ENCODE peak calls at places on chromosomes 4 and X, in four cellular contexts. One of them, this sample, is unnamed.
A peak's percentile ranks its signal among the peaks of the same experiment; 100 is the strongest.

GRCh38 chrX:9566150-9566621 is 101.3 kb downstream of the TBL1X start:
- DNase-seq in brain microvascular endothelial cell: peak; percentile 85
- DNase-seq in GM13977: no peak
- DNase-seq in right lobe of liver: peak; percentile 85
- DNase-seq in this sample: peak; percentile 41

GRCh38 chr4:61605971-61606370 is 405.8 kb downstream of the ADGRL3 start:
- DNase-seq in right lobe of liver: no peak
- DNase-seq in GM13977: no peak
- DNase-seq in brain microvascular endothelial cell: no peak
- DNase-seq in this sample: no peak

GRCh38 chrX:104113237-104113965 is 1.1 kb downstream of the ZCCHC18 start:
- DNase-seq in brain microvascular endothelial cell: peak; percentile 42
- DNase-seq in right lobe of liver: peak; percentile 38
- DNase-seq in GM13977: peak; percentile 49
- DNase-seq in this sample: no peak

GRCh38 chr4:29372971-29373370 is 1347.2 kb upstream of the PCDH7 start:
- DNase-seq in right lobe of liver: no peak
- DNase-seq in GM13977: no peak
- DNase-seq in brain microvascular endothelial cell: no peak
- DNase-seq in this sample: no peak

GRCh38 chrX:10108288-10108687 is 48.5 kb upstream of the CLCN4 start:
- DNase-seq in GM13977: no peak
- DNase-seq in brain microvascular endothelial cell: no peak
- DNase-seq in right lobe of liver: no peak
- DNase-seq in this sample: no peak

GRCh38 chr4:156764145-156764544 is 207.5 kb downstream of the PDGFC start:
- DNase-seq in brain microvascular endothelial cell: no peak
- DNase-seq in right lobe of liver: no peak
- DNase-seq in GM13977: no peak
- DNase-seq in this sample: no peak

GRCh38 chr4:163330828-163331628 is 1.4 kb downstream of the NPY1R start:
- DNase-seq in GM13977: no peak
- DNase-seq in right lobe of liver: no peak
- DNase-seq in brain microvascular endothelial cell: no peak
- DNase-seq in this sample: no peak

GRCh38 chrX:65586491-65586890 is 51.9 kb upstream of the LAS1L start:
- DNase-seq in brain microvascular endothelial cell: no peak
- DNase-seq in right lobe of liver: no peak
- DNase-seq in GM13977: no peak
- DNase-seq in this sample: no peak

GRCh38 chrX:95346854-95347253 is 1337.8 kb upstream of the DIAPH2 start:
- DNase-seq in GM13977: peak; percentile 1
- DNase-seq in brain microvascular endothelial cell: no peak
- DNase-seq in right lobe of liver: no peak
- DNase-seq in this sample: no peak

GRCh38 chrX:151513472-151513871 is 50.0 kb upstream of the PASD1 start:
- DNase-seq in brain microvascular endothelial cell: no peak
- DNase-seq in GM13977: no peak
- DNase-seq in right lobe of liver: no peak
- DNase-seq in this sample: no peak

GRCh38 chr4:146335763-146336412 is 121.5 kb downstream of the REELD1 start:
- DNase-seq in GM13977: no peak
- DNase-seq in right lobe of liver: no peak
- DNase-seq in brain microvascular endothelial cell: no peak
- DNase-seq in this sample: no peak

GRCh38 chr4:5045099-5045498 is 6.2 kb upstream of the STK32B start:
- DNase-seq in brain microvascular endothelial cell: peak; percentile 20
- DNase-seq in GM13977: no peak
- DNase-seq in right lobe of liver: no peak
- DNase-seq in this sample: no peak

GRCh38 chr4:72896515-72896914 is 173.0 kb downstream of the COX18 start:
- DNase-seq in brain microvascular endothelial cell: peak; percentile 87
- DNase-seq in GM13977: no peak
- DNase-seq in right lobe of liver: no peak
- DNase-seq in this sample: peak; percentile 52

GRCh38 chr4:173528378-173529321 is 1.4 kb downstream of the HAND2 start:
- DNase-seq in GM13977: peak; percentile 25
- DNase-seq in right lobe of liver: no peak
- DNase-seq in brain microvascular endothelial cell: no peak
- DNase-seq in this sample: no peak

GRCh38 chr4:15737255-15737654 is 34.4 kb downstream of the BST1 start:
- DNase-seq in brain microvascular endothelial cell: no peak
- DNase-seq in right lobe of liver: no peak
- DNase-seq in GM13977: no peak
- DNase-seq in this sample: no peak

GRCh38 chr4:150849016-150849415 is 166.1 kb downstream of the LRBA start:
- DNase-seq in brain microvascular endothelial cell: no peak
- DNase-seq in GM13977: no peak
- DNase-seq in right lobe of liver: no peak
- DNase-seq in this sample: peak; percentile 26

GRCh38 chrX:139739138-139739537 is 31.2 kb upstream of the MCF2 start:
- DNase-seq in GM13977: no peak
- DNase-seq in right lobe of liver: no peak
- DNase-seq in brain microvascular endothelial cell: peak; percentile 29
- DNase-seq in this sample: peak; percentile 12

GRCh38 chr4:83691998-83692397 is 156.1 kb downstream of the GPAT3 start:
- DNase-seq in brain microvascular endothelial cell: no peak
- DNase-seq in GM13977: no peak
- DNase-seq in right lobe of liver: no peak
- DNase-seq in this sample: no peak

GRCh38 chr4:55169352-55169959 is 44.1 kb upstream of the KDR start:
- DNase-seq in GM13977: no peak
- DNase-seq in right lobe of liver: no peak
- DNase-seq in brain microvascular endothelial cell: peak; percentile 81
- DNase-seq in this sample: no peak

GRCh38 chr4:85084371-85085170 is 118.1 kb upstream of the WDFY3 start:
- DNase-seq in right lobe of liver: no peak
- DNase-seq in GM13977: peak; percentile 12
- DNase-seq in brain microvascular endothelial cell: peak; percentile 61
- DNase-seq in this sample: peak; percentile 29

GRCh38 chrX:148700021-148700420 is 199.6 kb downstream of the AFF2 start:
- DNase-seq in GM13977: no peak
- DNase-seq in brain microvascular endothelial cell: no peak
- DNase-seq in right lobe of liver: no peak
- DNase-seq in this sample: no peak

GRCh38 chr4:26861434-26862186 is 969 bp downstream of the STIM2 start:
- DNase-seq in right lobe of liver: peak; percentile 82
- DNase-seq in GM13977: peak; percentile 58
- DNase-seq in brain microvascular endothelial cell: peak; percentile 48
- DNase-seq in this sample: no peak

GRCh38 chr4:5870701-5871100 is 22.2 kb downstream of the CRMP1 start:
- DNase-seq in right lobe of liver: no peak
- DNase-seq in GM13977: no peak
- DNase-seq in brain microvascular endothelial cell: no peak
- DNase-seq in this sample: no peak

GRCh38 chr4:25948051-25948450 is 34.0 kb downstream of the SMIM20 start:
- DNase-seq in brain microvascular endothelial cell: no peak
- DNase-seq in right lobe of liver: no peak
- DNase-seq in GM13977: no peak
- DNase-seq in this sample: no peak

GRCh38 chrX:134810211-134810610 is 151.9 kb upstream of the PLAC1 start:
- DNase-seq in right lobe of liver: no peak
- DNase-seq in brain microvascular endothelial cell: no peak
- DNase-seq in GM13977: no peak
- DNase-seq in this sample: no peak

GRCh38 chr4:48960988-48961635 is 25.0 kb upstream of the CWH43 start:
- DNase-seq in brain microvascular endothelial cell: no peak
- DNase-seq in right lobe of liver: no peak
- DNase-seq in GM13977: no peak
- DNase-seq in this sample: no peak

GRCh38 chrX:97159916-97160800 is 276.4 kb downstream of the RPA4 start:
- DNase-seq in GM13977: no peak
- DNase-seq in brain microvascular endothelial cell: no peak
- DNase-seq in right lobe of liver: no peak
- DNase-seq in this sample: no peak

GRCh38 chr4:98615991-98616390 is 42.4 kb downstream of the TSPAN5 start:
- DNase-seq in brain microvascular endothelial cell: no peak
- DNase-seq in right lobe of liver: no peak
- DNase-seq in GM13977: no peak
- DNase-seq in this sample: no peak

GRCh38 chr4:98620087-98620784 is 38.2 kb downstream of the TSPAN5 start:
- DNase-seq in right lobe of liver: no peak
- DNase-seq in GM13977: no peak
- DNase-seq in brain microvascular endothelial cell: no peak
- DNase-seq in this sample: no peak

GRCh38 chr4:98617358-98618047 is 40.9 kb downstream of the TSPAN5 start:
- DNase-seq in brain microvascular endothelial cell: no peak
- DNase-seq in right lobe of liver: no peak
- DNase-seq in GM13977: no peak
- DNase-seq in this sample: no peak

GRCh38 chr4:98618670-98619069 is 39.7 kb downstream of the TSPAN5 start:
- DNase-seq in right lobe of liver: no peak
- DNase-seq in GM13977: no peak
- DNase-seq in brain microvascular endothelial cell: no peak
- DNase-seq in this sample: no peak

DNA sequence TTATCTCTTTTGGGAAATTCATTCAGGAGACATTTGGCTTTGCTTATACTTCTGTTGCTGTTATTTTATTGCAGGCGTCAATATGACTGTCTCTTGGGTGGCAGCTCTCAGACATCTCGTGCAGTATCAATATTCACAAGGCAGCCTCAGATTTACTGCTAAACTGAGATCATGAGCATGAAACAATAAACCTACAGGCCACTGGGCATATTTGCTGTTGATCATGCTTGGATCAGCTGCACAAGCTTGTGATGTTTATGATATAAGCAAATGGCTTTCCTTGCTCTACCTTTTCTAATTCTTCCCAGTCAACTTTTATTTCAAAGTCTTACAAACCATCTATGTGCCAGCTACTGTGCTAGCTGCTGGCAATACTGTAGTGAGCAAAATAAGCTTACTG is 39.2 kb downstream of the TSPAN5 start:
- DNase-seq in right lobe of liver: no peak
- DNase-seq in GM13977: no peak
- DNase-seq in brain microvascular endothelial cell: no peak
- DNase-seq in this sample: no peak
- TF ChIP-seq CTCF in right lobe of liver: no peak
- TF ChIP-seq CTCF in GM13977: no peak
- TF ChIP-seq CTCF in brain microvascular endothelial cell: no peak
- TF ChIP-seq CTCF in this sample: no peak

GRCh38 chr4:137614491-137614890 is 82.2 kb upstream of the PCDH18 start:
- DNase-seq in right lobe of liver: no peak
- DNase-seq in GM13977: no peak
- DNase-seq in brain microvascular endothelial cell: no peak
- DNase-seq in this sample: no peak
- TF ChIP-seq CTCF in right lobe of liver: no peak
- TF ChIP-seq CTCF in GM13977: no peak
- TF ChIP-seq CTCF in brain microvascular endothelial cell: no peak
- TF ChIP-seq CTCF in this sample: no peak

DNA sequence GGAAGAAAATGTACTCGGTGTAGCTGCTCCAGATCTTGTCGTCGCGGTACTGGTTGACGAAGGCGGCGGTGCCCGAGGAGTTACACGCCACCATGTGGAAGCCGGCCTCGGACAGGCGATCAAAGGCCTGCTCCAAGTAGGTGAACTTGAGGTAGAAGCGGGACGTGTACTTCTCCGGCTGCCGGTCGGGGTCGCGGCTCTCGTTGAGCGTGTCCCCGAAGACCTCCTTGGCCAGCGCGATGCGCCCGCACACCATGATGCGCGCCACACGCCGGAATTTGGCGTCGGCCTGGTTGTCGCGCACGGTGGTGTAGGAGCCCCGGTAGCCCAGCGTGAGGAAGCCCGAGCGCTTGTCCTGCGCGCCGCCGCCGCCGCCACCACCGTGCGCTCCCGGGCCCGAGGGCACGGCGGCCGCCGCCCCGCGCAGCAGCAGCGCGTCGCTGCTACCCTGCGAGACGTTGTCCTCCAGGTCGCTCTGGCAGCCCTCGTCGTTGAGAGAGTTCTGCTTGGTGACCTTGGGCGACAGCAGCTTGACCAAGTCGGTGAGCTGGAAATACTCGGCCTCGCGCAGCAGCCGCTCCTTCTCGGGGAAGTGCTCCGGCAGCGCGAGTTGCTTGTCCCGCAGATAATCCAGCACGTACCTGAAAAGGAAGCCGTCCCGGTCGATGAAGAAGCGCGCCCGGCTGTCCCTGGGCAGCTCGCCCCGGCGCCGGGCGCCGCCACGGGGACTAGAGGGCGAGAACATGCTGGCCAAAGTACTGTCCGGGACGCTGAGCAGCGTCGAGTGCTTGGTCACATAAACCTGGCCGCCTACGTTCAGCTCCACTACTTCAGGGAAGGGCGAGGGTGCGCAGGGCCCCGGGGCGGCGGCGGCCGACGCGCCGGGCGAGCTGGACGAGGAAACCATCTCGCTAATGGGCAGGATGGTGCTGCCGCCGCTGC is 775 bp downstream of the KCTD8 start:
- DNase-seq in brain microvascular endothelial cell: no peak
- DNase-seq in GM13977: peak; percentile 35
- DNase-seq in right lobe of liver: peak; percentile 25
- DNase-seq in this sample: no peak
- TF ChIP-seq CTCF in brain microvascular endothelial cell: peak; percentile 11
- TF ChIP-seq CTCF in GM13977: no peak
- TF ChIP-seq CTCF in right lobe of liver: no peak
- TF ChIP-seq CTCF in this sample: no peak

GRCh38 chr4:22430626-22431025 is 85.2 kb downstream of the ADGRA3 start:
- DNase-seq in right lobe of liver: no peak
- DNase-seq in brain microvascular endothelial cell: no peak
- DNase-seq in GM13977: no peak
- DNase-seq in this sample: no peak

GRCh38 chr4:22439947-22440346 is 75.9 kb downstream of the ADGRA3 start:
- DNase-seq in right lobe of liver: no peak
- DNase-seq in brain microvascular endothelial cell: no peak
- DNase-seq in GM13977: no peak
- DNase-seq in this sample: no peak

GRCh38 chr4:22435652-22436051 is 80.2 kb downstream of the ADGRA3 start:
- DNase-seq in GM13977: no peak
- DNase-seq in right lobe of liver: no peak
- DNase-seq in brain microvascular endothelial cell: no peak
- DNase-seq in this sample: no peak

DNA sequence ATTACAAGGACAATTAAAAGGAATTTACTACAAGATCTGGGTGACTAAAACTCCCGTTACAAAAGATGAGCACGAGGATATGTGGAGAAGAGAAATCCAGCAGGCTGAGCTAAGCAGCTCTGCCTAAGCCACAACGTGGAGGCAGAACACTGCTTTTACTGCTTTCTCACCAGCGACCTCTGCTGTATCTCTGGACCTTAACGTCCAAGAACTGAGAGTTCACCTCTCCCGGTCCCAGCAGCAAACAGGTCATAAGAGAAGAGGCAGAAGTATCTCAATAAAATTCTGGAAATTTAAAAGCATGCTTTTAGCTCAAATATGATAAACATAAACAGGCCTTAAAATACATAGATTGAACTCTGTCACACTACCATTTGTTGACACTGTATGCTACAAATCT is 81.0 kb downstream of the ADGRA3 start:
- DNase-seq in brain microvascular endothelial cell: peak; percentile 54
- DNase-seq in GM13977: no peak
- DNase-seq in right lobe of liver: peak; percentile 35
- DNase-seq in this sample: peak; percentile 18
- TF ChIP-seq CTCF in brain microvascular endothelial cell: peak; percentile 75
- TF ChIP-seq CTCF in GM13977: peak; percentile 29
- TF ChIP-seq CTCF in right lobe of liver: peak; percentile 45
- TF ChIP-seq CTCF in this sample: peak; percentile 58

This sample was measured in kidney epithelial cell.